ENCODE peak calls at places on chromosomes 11 and 22, in four cellular contexts. One of them, this sample, is unnamed.

GRCh38 chr22:36258750-36259619 is 6.1 kb downstream of the APOL1 start:
- DNase-seq in Caki2: no peak
- DNase-seq in mesothelial cell of epicardium: no peak
- DNase-seq in HT1080: no peak
- DNase-seq in this sample: no peak

GRCh38 chr11:75858613-75859012 is 43.6 kb downstream of the UVRAG start:
- DNase-seq in HT1080: no peak
- DNase-seq in Caki2: no peak
- DNase-seq in mesothelial cell of epicardium: no peak
- DNase-seq in this sample: no peak

GRCh38 chr11:61429346-61429690 is 457 bp downstream of the CPSF7 start:
- DNase-seq in Caki2: peak
- DNase-seq in HT1080: peak
- DNase-seq in mesothelial cell of epicardium: peak
- DNase-seq in this sample: peak

GRCh38 chr22:23608583-23608982 is 23.5 kb downstream of the DRICH1 start:
- DNase-seq in mesothelial cell of epicardium: no peak
- DNase-seq in HT1080: peak
- DNase-seq in Caki2: peak
- DNase-seq in this sample: no peak

GRCh38 chr11:63489879-63490278 is 1.1 kb downstream of the PLAAT5 start:
- DNase-seq in HT1080: no peak
- DNase-seq in mesothelial cell of epicardium: no peak
- DNase-seq in Caki2: no peak
- DNase-seq in this sample: no peak

GRCh38 chr11:83480251-83480650 is 194.1 kb upstream of the CCDC90B start:
- DNase-seq in Caki2: peak
- DNase-seq in HT1080: peak
- DNase-seq in mesothelial cell of epicardium: no peak
- DNase-seq in this sample: no peak

GRCh38 chr11:19218216-19218615 is 16.4 kb upstream of the CSRP3 start:
- DNase-seq in Caki2: no peak
- DNase-seq in HT1080: no peak
- DNase-seq in mesothelial cell of epicardium: no peak
- DNase-seq in this sample: no peak

GRCh38 chr22:23122216-23122957 is 19.4 kb downstream of the RSPH14 start:
- DNase-seq in Caki2: no peak
- DNase-seq in HT1080: no peak
- DNase-seq in mesothelial cell of epicardium: no peak
- DNase-seq in this sample: no peak

GRCh38 chr22:36257948-36258674 is 5.2 kb downstream of the APOL1 start:
- DNase-seq in mesothelial cell of epicardium: no peak
- DNase-seq in HT1080: no peak
- DNase-seq in Caki2: no peak
- DNase-seq in this sample: no peak

GRCh38 chr22:46479046-46479445 is 58.4 kb downstream of the CELSR1 start:
- DNase-seq in Caki2: no peak
- DNase-seq in mesothelial cell of epicardium: no peak
- DNase-seq in HT1080: no peak
- DNase-seq in this sample: no peak

GRCh38 chr11:35621620-35622019 is 3.4 kb downstream of the FJX1 start:
- DNase-seq in Caki2: no peak
- DNase-seq in mesothelial cell of epicardium: no peak
- DNase-seq in HT1080: no peak
- DNase-seq in this sample: no peak

GRCh38 chr11:119375629-119376196 is 5.8 kb downstream of the USP2 start:
- DNase-seq in Caki2: no peak
- DNase-seq in mesothelial cell of epicardium: no peak
- DNase-seq in HT1080: no peak
- DNase-seq in this sample: no peak

This sample was measured in AG09319.